ENCODE peak calls at places on chromosomes 7 and 10, in eight cellular contexts. E is H9, O is HCT116, G is DND-41, V is GM23338, W is keratinocyte, D is astrocyte, Z is OCI-LY7. H is an unnamed sample. For H3K79me2, the result is how much of the 10 kb centered on the place peaks cover.

GRCh38 chr10:33819206-33819605 is 484.7 kb upstream of the NRP1 start:
- DNase-seq in E (no peak), O (no peak), G (no peak), V (no peak), W (no peak), D (peak), Z (no peak), H (no peak)

GRCh38 chr7:95476072-95476845 is 9.5 kb upstream of the ASB4 start:
- DNase-seq in E (no peak), O (no peak), G (no peak), V (peak), W (no peak), D (no peak), Z (no peak), H (no peak)

GRCh38 chr7:37352974-37353948 is 95.4 kb downstream of the ELMO1 start:
- DNase-seq in E (peak), O (peak), G (peak), V (peak), W (no peak), D (no peak), Z (peak), H (peak)

GRCh38 chr7:140082770-140083169 is 20.0 kb upstream of the PARP12 start:
- DNase-seq in E (no peak), O (no peak), G (no peak), V (no peak), W (no peak), D (no peak), Z (no peak), H (no peak)

GRCh38 chr7:128453836-128454804 is 1.6 kb upstream of the HILPDA start:
- DNase-seq in E (peak), O (no peak), G (no peak), V (peak), W (no peak), D (peak), Z (no peak), H (peak)

GRCh38 chr10:131929122-131929845 is 28.5 kb downstream of the PPP2R2D start:
- DNase-seq in E (peak), O (no peak), G (no peak), V (peak), W (no peak), D (no peak), Z (no peak), H (peak)

GRCh38 chr10:47165168-47165710 is 134.8 kb upstream of the GDF10 start:
- DNase-seq in E (no peak), O (no peak), G (no peak), V (no peak), W (no peak), D (no peak), Z (no peak), H (no peak)

GRCh38 chr10:5594271-5595036 is 69.7 kb downstream of the CALML3 start:
- DNase-seq in E (no peak), O (no peak), G (no peak), V (no peak), W (no peak), D (peak), Z (peak), H (no peak)

GRCh38 chr10:100847440-100847839 is 65.3 kb upstream of the SLF2 start:
- DNase-seq in E (no peak), O (peak), G (no peak), V (no peak), W (peak), D (no peak), Z (no peak), H (no peak)

DNA sequence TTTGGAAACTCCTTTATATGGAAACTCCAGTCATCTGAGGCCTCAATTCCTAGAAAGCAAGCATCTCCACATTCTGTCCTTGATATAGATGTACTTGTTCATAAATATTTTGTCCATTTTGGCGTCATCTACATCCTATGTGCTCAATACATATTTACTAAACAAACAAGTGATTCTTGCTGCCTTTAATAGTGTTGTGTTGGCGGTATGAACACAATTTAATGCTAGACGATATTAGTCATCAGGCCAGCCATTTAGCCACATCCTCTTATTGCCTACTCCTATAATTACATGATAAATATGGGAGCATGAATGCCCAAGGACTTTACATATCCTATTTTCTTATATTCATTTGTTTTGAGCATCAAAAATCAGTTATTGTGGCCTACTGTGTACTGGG is 18.5 kb upstream of the IFRD1 start:
- DNase-seq in E (no peak), O (no peak), G (no peak), V (no peak), W (no peak), D (no peak), Z (no peak), H (no peak)
- H3K79me2 ChIP-seq in E (under half), O (under half), G (under half), V (under half), W (under half), D (under half), Z (under half), H (under half)

GRCh38 chr10:95837783-95838182 is 70.0 kb upstream of the CC2D2B start:
- DNase-seq in E (no peak), O (no peak), G (no peak), V (no peak), W (no peak), D (no peak), Z (peak), H (no peak)
- H3K79me2 ChIP-seq in E (under half), O (under half), G (under half), V (under half), W (under half), D (under half), Z (under half), H (under half)

GRCh38 chr10:78690354-78691111 is 378.2 kb upstream of the ZMIZ1 start:
- DNase-seq in E (no peak), O (no peak), G (no peak), V (no peak), W (no peak), D (no peak), Z (no peak), H (no peak)
- H3K79me2 ChIP-seq in E (under half), O (under half), G (under half), V (under half), W (under half), D (under half), Z (under half), H (under half)

GRCh38 chr10:79433324-79434222 is 11.9 kb downstream of the ZCCHC24 start:
- DNase-seq in E (no peak), O (no peak), G (no peak), V (no peak), W (no peak), D (no peak), Z (no peak), H (no peak)

GRCh38 chr10:79430946-79431345 is 14.5 kb downstream of the ZCCHC24 start:
- DNase-seq in E (no peak), O (no peak), G (no peak), V (no peak), W (no peak), D (no peak), Z (no peak), H (no peak)

GRCh38 chr10:79431422-79431821 is 14.0 kb downstream of the ZCCHC24 start:
- DNase-seq in E (no peak), O (no peak), G (no peak), V (no peak), W (no peak), D (no peak), Z (no peak), H (no peak)

GRCh38 chr10:79430506-79430905 is 14.9 kb downstream of the ZCCHC24 start:
- DNase-seq in E (no peak), O (no peak), G (no peak), V (no peak), W (no peak), D (no peak), Z (no peak), H (no peak)

DNA sequence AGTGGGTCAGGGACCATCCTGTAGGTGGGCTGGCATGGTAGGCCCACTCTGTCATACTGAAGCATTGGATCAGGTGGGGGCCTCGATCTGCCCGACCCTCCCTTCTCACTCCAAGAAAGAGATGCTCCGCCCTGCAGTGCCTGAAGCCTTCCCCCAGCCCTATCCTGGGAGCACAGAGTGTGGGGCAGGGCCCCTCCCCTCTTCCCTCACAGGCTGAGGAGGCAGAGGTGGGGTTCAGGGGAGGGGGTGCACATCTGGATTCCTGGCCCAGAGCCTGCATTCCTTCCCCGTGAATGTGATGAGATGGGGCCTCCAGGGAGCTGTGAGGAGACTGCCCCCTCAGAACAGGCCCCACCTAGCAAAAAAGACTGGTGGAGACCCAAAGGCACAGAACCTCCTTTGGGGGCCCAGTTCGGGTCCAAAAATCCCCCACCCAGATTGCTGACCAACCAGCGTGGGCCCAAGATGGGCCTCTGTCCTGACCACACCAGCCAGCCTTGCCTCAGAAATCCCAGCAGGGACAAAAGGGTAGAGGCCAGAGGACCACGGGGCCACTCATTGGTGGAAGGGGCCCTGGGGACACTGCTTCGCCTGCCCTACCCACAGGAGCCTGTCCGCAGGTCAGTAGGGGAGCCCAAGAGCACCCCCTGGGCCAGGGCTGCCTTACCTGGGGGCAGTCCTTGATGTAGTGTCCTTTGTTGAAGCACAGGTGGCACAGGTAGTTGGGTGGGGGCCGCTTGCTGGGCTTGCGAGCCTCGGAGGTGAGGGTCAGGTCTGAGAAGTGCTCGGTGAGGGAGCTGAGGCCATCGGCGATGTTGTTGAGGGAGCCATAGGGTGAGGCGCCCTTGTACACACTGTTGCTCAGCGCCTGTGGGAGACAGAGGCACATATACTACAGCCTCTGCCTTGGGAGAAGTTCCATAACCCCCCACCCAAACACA is 13.3 kb downstream of the ZCCHC24 start:
- DNase-seq in E (no peak), O (no peak), G (no peak), V (peak), W (no peak), D (no peak), Z (no peak), H (peak)
- H3K79me2 ChIP-seq in E (under half), O (under half), G (under half), V (under half), W (under half), D (under half), Z (under half), H (under half)

GRCh38 chr7:97026705-97027426 is 2.2 kb upstream of the DLX5 start:
- DNase-seq in E (no peak), O (no peak), G (no peak), V (no peak), W (no peak), D (no peak), Z (no peak), H (peak)
- H3K79me2 ChIP-seq in E (under half), O (under half), G (under half), V (under half), W (under half), D (under half), Z (under half), H (under half)

GRCh38 chr7:131011437-131011752 is 277.4 kb upstream of the KLF14 start:
- DNase-seq in E (no peak), O (no peak), G (peak), V (peak), W (no peak), D (no peak), Z (no peak), H (no peak)
- H3K79me2 ChIP-seq in E (under half), O (half or more), G (half or more), V (under half), W (under half), D (under half), Z (under half), H (under half)

GRCh38 chr10:110936757-110937156 is 17.4 kb downstream of the SHOC2 start:
- DNase-seq in E (no peak), O (no peak), G (no peak), V (no peak), W (no peak), D (no peak), Z (no peak), H (no peak)
- H3K79me2 ChIP-seq in E (under half), O (half or more), G (half or more), V (half or more), W (half or more), D (half or more), Z (half or more), H (half or more)

GRCh38 chr10:115969591-115969990 is 303.4 kb downstream of the GFRA1 start:
- DNase-seq in E (no peak), O (no peak), G (no peak), V (no peak), W (no peak), D (no peak), Z (no peak), H (no peak)
- H3K79me2 ChIP-seq in E (under half), O (under half), G (under half), V (under half), W (under half), D (under half), Z (under half), H (under half)

GRCh38 chr10:8063935-8064334 is 9.4 kb downstream of the GATA3 start:
- DNase-seq in E (peak), O (no peak), G (no peak), V (peak), W (no peak), D (no peak), Z (no peak), H (no peak)
- H3K79me2 ChIP-seq in E (under half), O (under half), G (half or more), V (under half), W (half or more), D (under half), Z (under half), H (under half)

H was measured in neural progenitor cell.